ENCODE peak calls at places on chromosomes 6 and 20, in nine cellular contexts. G is ascending aorta, B is heart left ventricle, Q is adrenal gland, K is fibroblast of lung, X is hepatocyte, E is colonic mucosa, D is OCI-LY7, Z is mammary epithelial cell. H is an unnamed sample. For H3K9me3, the result is how much of the 10 kb centered on the place peaks cover.

GRCh38 chr6:25136879-25137278 is 142.3 kb upstream of the CARMIL1 start:
- DNase-seq in X (no peak), Q (peak), G (no peak), B (peak), E (no peak), K (no peak), D (no peak), Z (no peak), H (no peak)

GRCh38 chr6:27650620-27651370 is 177.9 kb upstream of the ZNF184 start:
- DNase-seq in G (no peak), Q (no peak), Z (peak), D (no peak), X (peak), K (peak), E (no peak), B (no peak), H (no peak)

GRCh38 chr6:169158182-169158573 is 95.5 kb downstream of the THBS2 start:
- DNase-seq in K (peak), Q (peak), Z (no peak), G (peak), D (no peak), E (no peak), X (peak), B (peak), H (no peak)

GRCh38 chr6:107101661-107102413 is 13.5 kb downstream of the BEND3 start:
- DNase-seq in E (no peak), Q (no peak), K (no peak), X (no peak), B (no peak), G (no peak), Z (no peak), D (peak), H (no peak)

GRCh38 chr20:58829531-58829941 is 21.2 kb downstream of the GNAS-AS1 start:
- DNase-seq in D (no peak), K (no peak), Q (no peak), G (no peak), B (peak), E (no peak), X (no peak), Z (no peak), H (peak)

GRCh38 chr20:16714765-16715164 is 15.1 kb upstream of the SNRPB2 start:
- DNase-seq in E (no peak), K (no peak), X (no peak), Z (no peak), G (no peak), Q (no peak), D (no peak), B (no peak), H (no peak)

GRCh38 chr6:53532061-53532797 is 12.7 kb downstream of the GCLC start:
- DNase-seq in D (no peak), K (peak), X (no peak), Z (no peak), Q (no peak), B (no peak), G (no peak), E (no peak), H (no peak)

GRCh38 chr6:2232445-2232844 is 13.0 kb downstream of the GMDS start:
- DNase-seq in E (no peak), G (no peak), D (no peak), B (no peak), X (no peak), Q (no peak), K (no peak), Z (no peak), H (no peak)

GRCh38 chr6:118522422-118522821 is 25.7 kb upstream of the PLN start:
- DNase-seq in Z (no peak), Q (no peak), D (no peak), B (no peak), K (no peak), X (no peak), G (no peak), E (no peak), H (no peak)

GRCh38 chr6:10552237-10552810 is 31.2 kb downstream of the GCNT2 start:
- DNase-seq in G (no peak), X (no peak), D (no peak), B (no peak), K (no peak), Z (no peak), E (peak), Q (no peak), H (no peak)

GRCh38 chr6:98547634-98548033 is 286.7 kb upstream of the POU3F2 start:
- DNase-seq in D (no peak), B (no peak), K (no peak), G (no peak), Z (no peak), X (peak), Q (no peak), E (no peak), H (no peak)

GRCh38 chr6:168361766-168362165 is 42.2 kb upstream of the DACT2 start:
- DNase-seq in K (no peak), Q (no peak), Z (no peak), D (no peak), E (no peak), G (no peak), X (no peak), B (no peak), H (no peak)

GRCh38 chr20:57536759-57537724 is 12.1 kb upstream of the CTCFL start:
- DNase-seq in E (peak), Q (no peak), D (no peak), G (no peak), B (no peak), K (no peak), Z (no peak), X (no peak), H (no peak)

GRCh38 chr6:159959976-159960384 is 8.9 kb upstream of the IGF2R start:
- DNase-seq in G (no peak), E (no peak), D (no peak), Q (peak), X (no peak), B (peak), K (peak), Z (no peak), H (no peak)

GRCh38 chr6:161429921-161430490 is 156.1 kb upstream of the AGPAT4 start:
- DNase-seq in G (no peak), K (no peak), X (no peak), Q (no peak), D (no peak), E (no peak), B (no peak), Z (no peak), H (no peak)
- TF ChIP-seq CTCF in G (no peak), K (no peak), X (no peak), Q (no peak), D (peak), E (no peak), B (no peak), Z (peak), H (no peak)

DNA sequence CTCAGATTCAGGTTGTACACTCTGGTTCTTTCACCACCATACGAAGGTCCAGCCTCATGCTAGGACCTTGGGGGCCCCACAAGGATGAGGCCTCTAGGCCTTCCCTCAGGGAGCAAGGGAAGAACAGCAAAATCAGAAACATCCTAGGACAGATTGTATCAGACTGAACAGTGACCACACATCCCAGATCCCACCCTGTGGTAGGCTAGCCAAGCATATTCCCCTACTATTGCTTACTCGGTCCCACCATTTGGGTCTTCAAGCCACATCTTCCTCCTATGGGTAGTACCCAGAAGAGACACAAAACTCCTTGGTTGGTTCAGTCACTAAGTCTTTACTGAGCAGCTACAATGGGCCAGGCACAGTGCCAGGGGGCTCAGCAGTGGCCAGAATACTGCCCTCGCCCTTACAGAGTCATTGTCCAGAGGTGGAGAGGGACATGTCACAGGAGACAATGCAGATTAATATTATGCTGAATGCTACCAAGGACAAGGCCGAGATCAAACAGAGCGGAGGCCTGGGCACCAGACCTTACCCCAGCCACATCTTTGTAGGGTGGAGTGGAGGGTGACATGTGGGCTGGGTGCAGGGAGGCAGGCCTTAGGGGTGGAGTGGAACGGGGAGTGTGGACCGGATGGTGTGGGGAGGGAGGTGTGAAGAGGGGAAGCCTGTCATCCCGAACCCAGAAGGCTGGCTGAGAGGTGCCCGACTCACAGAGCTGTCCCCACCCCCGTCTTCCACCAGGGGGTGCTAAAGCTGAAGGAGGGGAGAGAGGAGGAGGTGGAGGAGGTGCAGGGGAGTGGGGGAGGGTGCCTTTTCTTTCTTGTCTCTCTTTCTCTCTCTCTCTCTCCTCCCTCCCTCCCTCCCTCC is 6.8 kb upstream of the MAPK13 start:
- DNase-seq in D (peak), Z (peak), K (peak), G (peak), X (peak), Q (peak), B (peak), E (peak), H (peak)
- H3K27ac ChIP-seq in D (no peak), Z (no peak), K (no peak), G (no peak), X (no peak), Q (peak), B (no peak), E (no peak), H (no peak)

GRCh38 chr6:141050470-141050869 is 1082.3 kb upstream of the GJE1 start:
- DNase-seq in Z (no peak), D (no peak), G (no peak), K (no peak), E (no peak), B (no peak), Q (no peak), X (no peak), H (no peak)
- H3K9me3 ChIP-seq in Z (under half), D (under half), G (under half), K (under half), E (under half), B (under half), Q (under half), X (under half), H (under half)

GRCh38 chr20:6074145-6074561 is 20.3 kb upstream of the LRRN4 start:
- DNase-seq in E (no peak), K (no peak), Q (peak), X (peak), Z (no peak), B (no peak), D (peak), G (no peak), H (no peak)
- TF ChIP-seq CTCF in E (no peak), K (peak), Q (peak), X (peak), Z (peak), B (no peak), D (peak), G (no peak), H (no peak)

GRCh38 chr6:31752739-31753319 is 9.6 kb upstream of the SAPCD1 start:
- DNase-seq in Q (no peak), Z (peak), X (no peak), E (no peak), B (no peak), D (no peak), G (no peak), K (peak), H (no peak)
- H3K27ac ChIP-seq in Q (no peak), Z (no peak), X (no peak), E (no peak), B (no peak), D (no peak), G (no peak), K (no peak), H (no peak)

GRCh38 chr6:82488403-82488802 is 124.8 kb downstream of the TPBG start:
- DNase-seq in E (no peak), X (no peak), K (no peak), Z (no peak), Q (no peak), D (no peak), G (no peak), B (no peak), H (no peak)
- H3K9me3 ChIP-seq in E (under half), X (under half), K (under half), Z (under half), Q (under half), D (under half), G (under half), B (under half), H (under half)

GRCh38 chr20:33673411-33674293 is 576 bp downstream of the NECAB3 start:
- DNase-seq in G (no peak), Q (no peak), E (no peak), X (no peak), K (no peak), D (no peak), B (no peak), Z (no peak), H (no peak)

GRCh38 chr20:33673115-33673410 is 1.2 kb downstream of the NECAB3 start:
- DNase-seq in B (no peak), D (no peak), Z (no peak), Q (no peak), G (no peak), E (no peak), X (no peak), K (no peak), H (no peak)

GRCh38 chr20:33676121-33676520 is 1.9 kb upstream of the NECAB3 start:
- DNase-seq in Q (no peak), Z (no peak), X (no peak), B (no peak), E (no peak), G (no peak), D (no peak), K (no peak), H (no peak)

GRCh38 chr20:33675127-33675954 is 1.1 kb upstream of the NECAB3 start:
- DNase-seq in D (no peak), G (peak), B (no peak), Q (peak), K (peak), X (no peak), Z (no peak), E (no peak), H (peak)

DNA sequence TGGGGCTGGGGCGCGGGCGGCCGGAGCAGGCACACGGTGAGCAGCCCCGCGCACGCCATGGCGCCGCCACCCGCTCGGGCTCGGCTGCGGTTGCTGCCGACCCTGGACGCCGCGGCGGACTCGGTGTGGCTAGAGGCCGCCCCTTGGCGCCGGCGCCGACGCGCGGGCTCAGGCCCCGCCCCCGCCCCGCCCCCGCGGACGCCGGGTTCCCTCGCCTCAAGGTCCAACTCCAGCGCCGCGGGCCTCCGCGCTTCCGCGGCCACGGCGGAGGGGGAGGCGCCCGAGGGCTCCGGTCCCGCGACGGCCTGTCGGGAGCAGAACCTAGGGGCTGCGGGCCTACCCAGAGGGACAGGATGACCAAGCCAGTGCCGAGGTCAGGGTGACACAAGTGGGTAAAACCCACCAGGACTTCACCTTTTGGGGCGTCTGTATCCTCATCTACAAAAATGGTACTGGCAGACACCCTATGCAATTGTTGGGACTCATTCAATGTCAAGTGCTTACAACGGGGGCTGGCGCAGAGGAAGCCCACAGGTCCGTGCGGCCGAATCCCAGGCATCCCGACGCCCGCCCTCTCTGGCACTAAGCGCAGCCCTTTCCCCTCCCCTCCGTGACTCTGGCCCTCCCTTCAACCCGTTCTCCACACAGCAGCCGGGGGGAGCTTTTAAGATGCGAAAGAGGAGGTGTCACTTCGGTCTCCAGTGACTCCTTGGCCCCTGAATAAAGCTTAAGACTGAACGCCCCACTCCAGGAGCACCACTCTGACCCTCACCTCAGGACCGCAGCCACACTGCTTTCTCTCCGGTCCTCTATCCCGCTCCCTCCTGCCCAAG is at the start of gene NECAB3:
- DNase-seq in X (peak), Z (peak), B (peak), G (peak), E (peak), Q (peak), K (peak), D (peak), H (peak)
- TF ChIP-seq CTCF in X (no peak), Z (no peak), B (no peak), G (no peak), E (no peak), Q (no peak), K (no peak), D (peak), H (no peak)

H was measured in gastrocnemius medialis.